ENCODE peak calls at places on chromosome 16, in nine cellular contexts. L is tibial nerve; K is HEK293T; C is fibroblast of mammary gland; O is stimulated activated naive CD8-positive, alpha-beta T cell treated with anti-CD3 and anti-CD28 coated beads, Interleukin-15, amount 100 ng/mL, for 72 hours; E is activated naive CD4-positive, alpha-beta T cell treated with anti-CD3 and anti-CD28 coated beads for 36 hours; B is lower leg skin; W is AML-193; D is T-helper 1 cell. H is an unnamed sample.

GRCh38 chr16:3822366-3823045 is 58.0 kb downstream of the CREBBP start:
- DNase-seq in B (no peak), K (no peak), O (no peak), C (peak; percentile 71), D (no peak), W (no peak), L (no peak), E (no peak), H (no peak)

GRCh38 chr16:84844049-84844350 is 24.2 kb downstream of the CRISPLD2 start:
- DNase-seq in O (no peak), W (no peak), D (no peak), E (no peak), B (no peak), K (no peak), C (no peak), L (no peak), H (peak; percentile 66)

GRCh38 chr16:88382491-88383400 is at the start of gene ZNF469:
- DNase-seq in B (no peak), L (no peak), K (peak; percentile 62), W (no peak), D (no peak), C (peak; percentile 27), O (no peak), E (no peak), H (peak; percentile 33)

GRCh38 chr16:3389663-3390338 is 11.0 kb downstream of the ZSCAN32 start:
- DNase-seq in K (no peak), O (no peak), E (no peak), W (no peak), B (no peak), L (no peak), D (no peak), C (no peak), H (no peak)

GRCh38 chr16:69376393-69377059 is 9.3 kb downstream of the TERF2 start:
- DNase-seq in D (no peak), K (no peak), E (no peak), O (no peak), L (no peak), B (no peak), C (no peak), W (no peak), H (no peak)

GRCh38 chr16:75261590-75262078 is 10.2 kb upstream of the BCAR1 start:
- DNase-seq in E (no peak), B (no peak), W (no peak), D (no peak), O (no peak), K (no peak), C (no peak), L (no peak), H (no peak)

GRCh38 chr16:1631230-1631629 is 19.1 kb downstream of the CRAMP1 start:
- DNase-seq in W (no peak), K (no peak), L (no peak), C (no peak), O (no peak), E (no peak), D (no peak), B (no peak), H (no peak)

GRCh38 chr16:14502932-14503741 is 126.9 kb downstream of the PARN start:
- DNase-seq in L (no peak), W (no peak), E (no peak), O (no peak), D (no peak), K (no peak), B (no peak), C (peak; percentile 81), H (no peak)

GRCh38 chr16:86343111-86343642 is 167.2 kb upstream of the FOXF1 start:
- DNase-seq in C (peak; percentile 56), E (no peak), K (no peak), L (peak; percentile 21), D (no peak), W (no peak), O (no peak), B (no peak), H (peak; percentile 47)

GRCh38 chr16:19105131-19105530 is 8.6 kb upstream of the ITPRIPL2 start:
- DNase-seq in D (no peak), L (no peak), O (no peak), K (no peak), E (no peak), B (no peak), C (no peak), W (no peak), H (no peak)

GRCh38 chr16:67016143-67016542 is 12.8 kb upstream of the CBFB start:
- DNase-seq in O (no peak), D (no peak), K (no peak), L (no peak), C (no peak), E (no peak), B (no peak), W (no peak), H (peak; percentile 9)

GRCh38 chr16:67881557-67882220 is 3.0 kb upstream of the NRN1L start:
- DNase-seq in E (no peak), C (no peak), D (no peak), W (no peak), O (no peak), B (no peak), K (no peak), L (no peak), H (no peak)

GRCh38 chr16:8989099-8989878 is 25.6 kb upstream of the USP7 start:
- DNase-seq in C (no peak), B (no peak), K (no peak), D (no peak), E (no peak), L (no peak), O (no peak), W (no peak), H (peak; percentile 87)

GRCh38 chr16:84919751-84920150 is 91.6 kb downstream of the ZDHHC7 start:
- DNase-seq in E (no peak), K (no peak), C (no peak), D (no peak), O (no peak), L (no peak), W (no peak), B (no peak), H (no peak)

GRCh38 chr16:84103678-84104077 is 13.1 kb downstream of the MBTPS1 start:
- DNase-seq in O (no peak), L (no peak), C (peak; percentile 59), W (no peak), D (no peak), B (no peak), K (no peak), E (no peak), H (no peak)

GRCh38 chr16:4655801-4656200 is 31.2 kb downstream of the MGRN1 start:
- DNase-seq in O (no peak), L (no peak), B (no peak), K (no peak), E (no peak), D (no peak), C (no peak), W (no peak), H (no peak)

GRCh38 chr16:75660321-75660720 is 12.7 kb downstream of the TERF2IP start:
- DNase-seq in L (no peak), B (no peak), C (no peak), O (no peak), W (no peak), E (no peak), K (no peak), D (no peak), H (no peak)

GRCh38 chr16:57618306-57619132 is 9.9 kb upstream of the ADGRG1 start:
- DNase-seq in E (no peak), K (no peak), C (no peak), O (no peak), B (no peak), D (no peak), W (no peak), L (no peak), H (no peak)

GRCh38 chr16:3645504-3646347 is 8.8 kb upstream of the DNASE1 start:
- DNase-seq in O (no peak), W (no peak), L (no peak), E (no peak), C (no peak), B (no peak), D (no peak), K (no peak), H (no peak)

GRCh38 chr16:53142823-53143568 is 88.2 kb downstream of the CHD9 start:
- DNase-seq in K (no peak), B (no peak), C (peak; percentile 34), W (no peak), D (no peak), O (no peak), L (no peak), E (no peak), H (no peak)

GRCh38 chr16:46688101-46688656 is 799 bp downstream of the VPS35 start:
- DNase-seq in K (no peak), D (no peak), O (no peak), W (peak; percentile 76), B (peak; percentile 44), E (no peak), L (peak; percentile 39), C (peak; percentile 28), H (no peak)

H was measured in mucosa of descending colon.